ENCODE peak calls at places on chromosomes 2 and 18, in eight cellular contexts. W is naive thymus-derived CD4-positive, alpha-beta T cell; X is right cardiac atrium; E is trophoblast cell; V is CD8-positive, alpha-beta memory T cell; T is neural progenitor cell; I is skeletal muscle cell; D is AG04449. C is an unnamed sample.

GRCh38 chr2:29035346-29035745 is 39.0 kb downstream of the PCARE start:
- DNase-seq in I (no peak), W (no peak), X (no peak), T (no peak), E (no peak), D (no peak), V (no peak), C (no peak)

GRCh38 chr18:3624818-3625716 is 175.1 kb downstream of the TGIF1 start:
- DNase-seq in W (no peak), T (no peak), E (peak), V (peak), D (peak), X (peak), I (peak), C (peak)

GRCh38 chr2:12704378-12704777 is 12.4 kb upstream of the TRIB2 start:
- DNase-seq in X (no peak), E (no peak), V (no peak), W (no peak), T (no peak), D (no peak), I (no peak), C (no peak)

GRCh38 chr2:69138793-69139510 is 126.0 kb downstream of the ANTXR1 start:
- DNase-seq in I (peak), E (peak), D (no peak), V (no peak), W (no peak), X (peak), T (no peak), C (peak)

GRCh38 chr18:24219561-24220317 is 80.9 kb downstream of the CABYR start:
- DNase-seq in E (no peak), I (no peak), W (no peak), D (no peak), T (no peak), X (no peak), V (no peak), C (no peak)

GRCh38 chr2:204487447-204488229 is 57.6 kb upstream of the PARD3B start:
- DNase-seq in X (no peak), T (no peak), I (no peak), E (no peak), W (no peak), V (no peak), D (no peak), C (no peak)

GRCh38 chr2:187718092-187718491 is 163.9 kb upstream of the TFPI start:
- DNase-seq in D (no peak), X (no peak), I (no peak), V (no peak), E (no peak), W (no peak), T (peak), C (no peak)

GRCh38 chr18:76514573-76514972 is 19.5 kb upstream of the ZNF516 start:
- DNase-seq in D (no peak), I (no peak), E (no peak), T (no peak), W (no peak), X (no peak), V (no peak), C (no peak)

GRCh38 chr2:127681288-127681771 is 6.0 kb upstream of the LIMS2 start:
- DNase-seq in X (peak), W (no peak), T (no peak), D (no peak), V (no peak), E (no peak), I (no peak), C (no peak)

GRCh38 chr2:239102266-239102665 is 254.4 kb downstream of the TWIST2 start:
- DNase-seq in V (no peak), D (no peak), I (no peak), T (no peak), X (no peak), E (no peak), W (no peak), C (no peak)

GRCh38 chr2:205188516-205189138 is 493.7 kb upstream of the NRP2 start:
- DNase-seq in D (no peak), W (no peak), E (no peak), T (peak), X (peak), I (peak), V (no peak), C (no peak)

GRCh38 chr2:71898375-71898774 is 249.3 kb downstream of the CYP26B1 start:
- DNase-seq in W (no peak), T (no peak), E (no peak), D (no peak), X (no peak), I (no peak), V (no peak), C (no peak)

GRCh38 chr2:46257476-46257875 is 39.7 kb upstream of the EPAS1 start:
- DNase-seq in W (no peak), I (no peak), V (no peak), D (no peak), E (peak), X (no peak), T (no peak), C (no peak)

GRCh38 chr2:233430091-233430490 is 75.8 kb downstream of the DGKD start:
- DNase-seq in X (no peak), V (no peak), T (no peak), W (no peak), I (no peak), E (peak), D (peak), C (no peak)

GRCh38 chr2:18474690-18475089 is 85.8 kb downstream of the RDH14 start:
- DNase-seq in W (no peak), X (no peak), V (no peak), D (no peak), I (no peak), T (no peak), E (no peak), C (no peak)

GRCh38 chr2:239326831-239327535 is 73.8 kb downstream of the HDAC4 start:
- DNase-seq in W (peak), D (no peak), T (no peak), V (peak), I (no peak), X (no peak), E (no peak), C (no peak)

GRCh38 chr2:214492152-214492551 is 81.3 kb downstream of the VWC2L start:
- DNase-seq in I (no peak), T (no peak), D (no peak), E (no peak), W (no peak), V (no peak), X (no peak), C (no peak)

GRCh38 chr2:37766087-37766486 is 94.6 kb upstream of the CDC42EP3 start:
- DNase-seq in I (no peak), V (no peak), W (no peak), X (no peak), D (no peak), E (no peak), T (no peak), C (peak)

GRCh38 chr18:37210781-37211180 is 354.8 kb downstream of the CELF4 start:
- DNase-seq in I (no peak), V (no peak), T (no peak), W (no peak), E (no peak), D (no peak), X (no peak), C (no peak)

GRCh38 chr18:75241705-75242104 is 31.1 kb downstream of the TSHZ1 start:
- DNase-seq in D (no peak), E (no peak), W (no peak), X (no peak), I (no peak), T (no peak), V (no peak), C (no peak)

GRCh38 chr2:219973136-219973535 is 345.7 kb downstream of the SLC4A3 start:
- DNase-seq in V (no peak), W (no peak), X (no peak), D (no peak), T (no peak), E (no peak), I (no peak), C (no peak)

GRCh38 chr2:234161932-234162331 is 111.4 kb downstream of the SPP2 start:
- DNase-seq in I (no peak), T (no peak), X (no peak), V (no peak), E (no peak), D (no peak), W (no peak), C (no peak)

GRCh38 chr18:5195656-5196055 is 1.4 kb downstream of the AKAIN1 start:
- DNase-seq in X (no peak), T (peak), D (no peak), W (no peak), V (no peak), E (no peak), I (no peak), C (no peak)

GRCh38 chr2:33291278-33292013 is 185.0 kb upstream of the RASGRP3 start:
- DNase-seq in T (no peak), I (peak), D (peak), V (no peak), W (no peak), E (no peak), X (no peak), C (no peak)

GRCh38 chr2:234630676-234631350 is 133.9 kb upstream of the ARL4C start:
- DNase-seq in T (no peak), W (no peak), V (no peak), I (no peak), D (no peak), X (no peak), E (peak), C (peak)

GRCh38 chr18:79935098-79935480 is 16.4 kb downstream of the SLC66A2 start:
- DNase-seq in W (no peak), X (peak), T (no peak), D (no peak), E (no peak), I (no peak), V (no peak), C (no peak)

GRCh38 chr18:44136326-44136725 is 544.4 kb upstream of the SETBP1 start:
- DNase-seq in D (no peak), I (no peak), E (no peak), V (no peak), X (no peak), W (no peak), T (no peak), C (no peak)

GRCh38 chr2:190582761-190583506 is 48.4 kb upstream of the NEMP2 start:
- DNase-seq in X (no peak), W (no peak), E (peak), I (no peak), T (no peak), D (no peak), V (no peak), C (no peak)

GRCh38 chr2:241865957-241866858 is 3.3 kb upstream of the RTP5 start:
- DNase-seq in I (no peak), V (no peak), W (no peak), D (no peak), X (peak), T (peak), E (no peak), C (no peak)

GRCh38 chr2:221034973-221035372 is 537.1 kb downstream of the EPHA4 start:
- DNase-seq in W (no peak), I (no peak), V (no peak), X (no peak), E (no peak), T (no peak), D (no peak), C (no peak)

GRCh38 chr2:37466533-37467230 is 122.3 kb downstream of the QPCT start:
- DNase-seq in E (no peak), D (no peak), I (no peak), T (no peak), X (no peak), W (no peak), V (no peak), C (peak)

GRCh38 chr2:142306126-142306525 is 175.3 kb upstream of the LRP1B start:
- DNase-seq in W (no peak), I (no peak), D (no peak), X (no peak), V (no peak), T (no peak), E (no peak), C (no peak)

GRCh38 chr2:239327536-239328305 is 73.1 kb downstream of the HDAC4 start:
- DNase-seq in W (no peak), V (no peak), E (no peak), I (no peak), T (no peak), X (no peak), D (no peak), C (no peak)

GRCh38 chr18:25230658-25231326 is 121.2 kb downstream of the ZNF521 start:
- DNase-seq in T (no peak), D (peak), V (no peak), X (peak), W (no peak), E (no peak), I (peak), C (no peak)

GRCh38 chr2:215613265-215613664 is 177.4 kb upstream of the FN1 start:
- DNase-seq in X (no peak), D (no peak), E (peak), T (no peak), W (no peak), I (no peak), V (no peak), C (peak)

DNA sequence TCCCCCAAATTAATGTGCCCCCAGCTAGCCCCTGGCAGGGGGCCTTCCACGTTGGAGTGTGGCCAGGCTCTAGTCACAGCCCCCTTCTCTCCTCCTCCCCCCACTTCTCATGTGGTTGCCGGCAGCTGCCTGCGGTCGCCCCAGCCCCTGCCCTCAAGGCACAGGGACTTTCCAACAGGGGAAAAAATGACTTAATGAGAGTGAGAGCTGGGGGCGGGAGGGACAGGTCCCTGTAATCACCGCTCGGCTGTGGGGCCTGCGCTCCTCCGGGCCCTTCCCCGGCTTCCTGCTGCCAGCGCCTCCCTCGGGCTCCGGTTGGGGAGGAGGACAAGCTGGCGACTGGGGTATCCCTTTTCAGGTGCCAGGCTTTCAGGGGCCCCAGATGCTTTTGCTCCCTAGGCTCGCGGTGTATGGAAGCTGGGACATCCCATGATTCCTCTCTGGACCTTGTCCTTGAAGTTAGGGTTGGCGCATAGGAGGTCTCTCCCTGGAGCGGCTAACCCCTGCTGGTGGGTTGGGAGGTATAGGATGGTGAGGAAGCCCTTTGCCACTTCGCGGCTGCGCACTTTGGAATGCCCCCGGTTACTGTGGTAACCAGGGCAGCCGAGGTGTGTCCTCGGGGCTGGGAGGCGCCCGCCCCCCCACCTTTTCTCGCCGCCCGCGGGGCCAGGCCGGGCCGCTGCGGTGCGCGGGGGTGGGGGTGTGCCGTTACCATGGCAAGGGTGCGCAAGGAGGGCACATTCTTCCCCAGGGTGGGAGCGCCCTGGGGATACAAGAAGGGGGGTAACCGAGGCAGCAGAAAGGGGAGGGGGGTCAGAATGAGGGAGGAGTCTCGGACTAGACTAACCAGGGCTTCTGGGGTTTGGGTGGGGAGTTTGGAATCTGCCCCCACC is 16.1 kb downstream of the WNT10A start:
- DNase-seq in E (peak), I (no peak), T (peak), W (peak), D (no peak), X (no peak), V (peak), C (peak)
- H3K4me3 ChIP-seq in E (peak), I (peak), T (peak), W (peak), D (no peak), X (no peak), V (peak), C (no peak)

GRCh38 chr2:9234680-9235387 is 28.2 kb downstream of the ASAP2 start:
- DNase-seq in E (peak), T (no peak), X (no peak), D (peak), I (no peak), W (no peak), V (no peak), C (peak)
- H3K4me3 ChIP-seq in E (no peak), T (no peak), X (no peak), D (no peak), I (no peak), W (no peak), V (no peak), C (no peak)

GRCh38 chr2:240818543-240819403 is 1.2 kb downstream of the KIF1A start:
- DNase-seq in D (no peak), W (no peak), X (no peak), T (peak), E (no peak), V (no peak), I (no peak), C (no peak)
- H3K4me3 ChIP-seq in D (no peak), W (no peak), X (peak), T (peak), E (no peak), V (no peak), I (no peak), C (no peak)

DNA sequence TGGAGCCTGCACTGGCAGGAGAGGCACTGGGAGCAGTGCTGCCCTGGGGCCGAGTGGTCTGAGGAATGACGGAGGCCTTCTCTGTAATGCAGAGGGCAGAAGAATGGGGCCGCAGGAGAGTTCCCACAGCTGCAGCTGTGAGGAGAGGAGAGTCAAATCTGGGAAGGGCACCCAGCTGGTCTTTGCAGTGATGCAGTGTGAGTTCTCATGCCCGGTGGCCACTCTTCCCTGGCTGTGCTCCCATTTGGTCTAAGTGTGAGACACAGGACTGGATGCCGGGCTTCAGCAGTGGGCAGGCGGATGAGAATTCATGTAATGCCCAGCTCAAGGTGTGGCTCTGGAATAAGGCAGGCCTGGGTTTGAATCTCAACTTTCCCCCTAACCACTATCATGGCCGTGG is 71.4 kb downstream of the ACKR3 start:
- DNase-seq in V (no peak), D (no peak), I (no peak), E (peak), T (no peak), W (no peak), X (no peak), C (no peak)
- H3K4me3 ChIP-seq in V (no peak), D (no peak), I (no peak), E (no peak), T (no peak), W (no peak), X (no peak), C (no peak)

DNA sequence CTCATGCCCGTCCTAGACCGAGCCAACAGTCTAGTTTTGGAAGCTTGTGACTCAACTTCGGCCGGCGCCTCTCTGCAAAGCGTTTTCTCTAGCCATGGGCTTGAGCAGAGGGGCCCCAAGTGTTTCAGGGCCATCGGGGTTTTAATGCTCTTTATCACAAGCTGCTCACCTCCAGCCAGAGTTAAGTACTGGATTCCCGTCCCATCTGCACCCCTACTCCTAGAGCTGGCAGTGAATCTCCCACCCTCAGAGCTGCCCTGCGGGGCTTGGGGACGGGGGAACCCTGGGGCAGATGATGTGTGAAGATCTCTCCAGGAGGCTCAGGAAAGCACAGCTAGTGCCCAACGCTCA is 7.3 kb downstream of the RAX start:
- DNase-seq in I (no peak), E (no peak), D (no peak), V (no peak), X (no peak), T (no peak), W (no peak), C (no peak)
- H3K4me3 ChIP-seq in I (no peak), E (no peak), D (no peak), V (no peak), X (no peak), T (peak), W (no peak), C (no peak)

GRCh38 chr18:9547767-9548166 is 66.6 kb downstream of the PPP4R1 start:
- DNase-seq in V (no peak), W (no peak), D (no peak), I (no peak), T (no peak), X (no peak), E (no peak), C (no peak)
- H3K4me3 ChIP-seq in V (no peak), W (no peak), D (no peak), I (no peak), T (no peak), X (no peak), E (no peak), C (no peak)

C was measured in SJSA1.